ENCODE peak calls at places on chromosomes 3 and 15, in nine cellular contexts. One of them, this sample, is unnamed.

GRCh38 chr3:196016485-196016884 is 65.4 kb downstream of the TFRC start:
- DNase-seq in Peyer's patch: no peak
- DNase-seq in CD4-positive, alpha-beta T cell: no peak
- DNase-seq in cardiac muscle cell: peak; percentile 63
- DNase-seq in foreskin fibroblast: peak; percentile 64
- DNase-seq in CD8-positive, alpha-beta T cell: no peak
- DNase-seq in AG04450: peak; percentile 41
- DNase-seq in AG10803: peak; percentile 37
- DNase-seq in lower leg skin: no peak
- DNase-seq in this sample: no peak

GRCh38 chr3:123229145-123229544 is 27.4 kb downstream of the SEC22A start:
- DNase-seq in CD8-positive, alpha-beta T cell: no peak
- DNase-seq in cardiac muscle cell: peak; percentile 11
- DNase-seq in AG04450: no peak
- DNase-seq in foreskin fibroblast: no peak
- DNase-seq in Peyer's patch: no peak
- DNase-seq in lower leg skin: no peak
- DNase-seq in AG10803: no peak
- DNase-seq in CD4-positive, alpha-beta T cell: no peak
- DNase-seq in this sample: no peak

GRCh38 chr3:52453496-52454234 is at the start of gene TNNC1:
- DNase-seq in CD4-positive, alpha-beta T cell: no peak
- DNase-seq in cardiac muscle cell: no peak
- DNase-seq in lower leg skin: no peak
- DNase-seq in AG04450: no peak
- DNase-seq in CD8-positive, alpha-beta T cell: no peak
- DNase-seq in AG10803: no peak
- DNase-seq in foreskin fibroblast: no peak
- DNase-seq in Peyer's patch: peak; percentile 41
- DNase-seq in this sample: no peak

GRCh38 chr15:67166280-67167009 is 88.0 kb downstream of the AAGAB start:
- DNase-seq in foreskin fibroblast: no peak
- DNase-seq in AG10803: no peak
- DNase-seq in CD4-positive, alpha-beta T cell: no peak
- DNase-seq in Peyer's patch: no peak
- DNase-seq in CD8-positive, alpha-beta T cell: no peak
- DNase-seq in lower leg skin: no peak
- DNase-seq in cardiac muscle cell: no peak
- DNase-seq in AG04450: no peak
- DNase-seq in this sample: no peak

GRCh38 chr3:193830791-193831191 is 237.8 kb downstream of the OPA1 start:
- DNase-seq in Peyer's patch: no peak
- DNase-seq in cardiac muscle cell: no peak
- DNase-seq in CD4-positive, alpha-beta T cell: no peak
- DNase-seq in lower leg skin: peak; percentile 86
- DNase-seq in AG10803: no peak
- DNase-seq in CD8-positive, alpha-beta T cell: no peak
- DNase-seq in AG04450: no peak
- DNase-seq in foreskin fibroblast: no peak
- DNase-seq in this sample: no peak

GRCh38 chr3:12643724-12644123 is 20.2 kb downstream of the RAF1 start:
- DNase-seq in CD8-positive, alpha-beta T cell: no peak
- DNase-seq in cardiac muscle cell: no peak
- DNase-seq in AG10803: peak; percentile 25
- DNase-seq in CD4-positive, alpha-beta T cell: no peak
- DNase-seq in AG04450: no peak
- DNase-seq in Peyer's patch: no peak
- DNase-seq in lower leg skin: no peak
- DNase-seq in foreskin fibroblast: no peak
- DNase-seq in this sample: no peak

GRCh38 chr3:147921044-147921443 is 511.9 kb downstream of the ZIC1 start:
- DNase-seq in Peyer's patch: no peak
- DNase-seq in foreskin fibroblast: no peak
- DNase-seq in cardiac muscle cell: peak; percentile 18
- DNase-seq in lower leg skin: no peak
- DNase-seq in AG10803: peak; percentile 87
- DNase-seq in CD8-positive, alpha-beta T cell: no peak
- DNase-seq in CD4-positive, alpha-beta T cell: no peak
- DNase-seq in AG04450: peak; percentile 26
- DNase-seq in this sample: no peak

GRCh38 chr15:45307230-45307924 is 55.3 kb downstream of the SLC28A2 start:
- DNase-seq in CD4-positive, alpha-beta T cell: no peak
- DNase-seq in Peyer's patch: no peak
- DNase-seq in lower leg skin: no peak
- DNase-seq in AG04450: peak; percentile 3
- DNase-seq in foreskin fibroblast: peak; percentile 56
- DNase-seq in AG10803: peak; percentile 60
- DNase-seq in cardiac muscle cell: peak; percentile 79
- DNase-seq in CD8-positive, alpha-beta T cell: no peak
- DNase-seq in this sample: peak; percentile 52

GRCh38 chr3:124281453-124282316 is 289.8 kb upstream of the ROPN1 start:
- DNase-seq in AG04450: no peak
- DNase-seq in foreskin fibroblast: peak; percentile 7
- DNase-seq in CD8-positive, alpha-beta T cell: no peak
- DNase-seq in AG10803: peak; percentile 55
- DNase-seq in cardiac muscle cell: peak; percentile 71
- DNase-seq in Peyer's patch: no peak
- DNase-seq in lower leg skin: no peak
- DNase-seq in CD4-positive, alpha-beta T cell: no peak
- DNase-seq in this sample: peak; percentile 42

GRCh38 chr3:130900959-130901358 is 7.1 kb downstream of the ATP2C1 start:
- DNase-seq in AG10803: no peak
- DNase-seq in CD4-positive, alpha-beta T cell: no peak
- DNase-seq in Peyer's patch: no peak
- DNase-seq in cardiac muscle cell: no peak
- DNase-seq in AG04450: no peak
- DNase-seq in CD8-positive, alpha-beta T cell: no peak
- DNase-seq in lower leg skin: no peak
- DNase-seq in foreskin fibroblast: no peak
- DNase-seq in this sample: no peak

GRCh38 chr3:124730920-124731297 is 657 bp downstream of the UMPS start:
- DNase-seq in CD8-positive, alpha-beta T cell: no peak
- DNase-seq in AG10803: no peak
- DNase-seq in Peyer's patch: no peak
- DNase-seq in AG04450: no peak
- DNase-seq in foreskin fibroblast: no peak
- DNase-seq in cardiac muscle cell: no peak
- DNase-seq in lower leg skin: no peak
- DNase-seq in CD4-positive, alpha-beta T cell: no peak
- DNase-seq in this sample: no peak

GRCh38 chr3:71859128-71859519 is 74.2 kb upstream of the PROK2 start:
- DNase-seq in lower leg skin: no peak
- DNase-seq in AG04450: no peak
- DNase-seq in AG10803: peak; percentile 18
- DNase-seq in Peyer's patch: no peak
- DNase-seq in foreskin fibroblast: no peak
- DNase-seq in CD4-positive, alpha-beta T cell: no peak
- DNase-seq in CD8-positive, alpha-beta T cell: no peak
- DNase-seq in cardiac muscle cell: peak; percentile 34
- DNase-seq in this sample: peak; percentile 27

GRCh38 chr3:16364963-16365362 is 100.0 kb downstream of the OXNAD1 start:
- DNase-seq in CD4-positive, alpha-beta T cell: no peak
- DNase-seq in lower leg skin: no peak
- DNase-seq in AG10803: no peak
- DNase-seq in foreskin fibroblast: no peak
- DNase-seq in CD8-positive, alpha-beta T cell: no peak
- DNase-seq in cardiac muscle cell: no peak
- DNase-seq in AG04450: no peak
- DNase-seq in Peyer's patch: no peak
- DNase-seq in this sample: no peak

GRCh38 chr3:69930564-69930963 is 69.0 kb upstream of the SAMMSON start:
- DNase-seq in Peyer's patch: no peak
- DNase-seq in CD8-positive, alpha-beta T cell: no peak
- DNase-seq in lower leg skin: no peak
- DNase-seq in AG10803: no peak
- DNase-seq in AG04450: no peak
- DNase-seq in cardiac muscle cell: no peak
- DNase-seq in CD4-positive, alpha-beta T cell: no peak
- DNase-seq in foreskin fibroblast: no peak
- DNase-seq in this sample: no peak

GRCh38 chr15:96119734-96120133 is 210.8 kb upstream of the NR2F2 start:
- DNase-seq in AG04450: no peak
- DNase-seq in Peyer's patch: no peak
- DNase-seq in CD4-positive, alpha-beta T cell: no peak
- DNase-seq in CD8-positive, alpha-beta T cell: no peak
- DNase-seq in AG10803: no peak
- DNase-seq in cardiac muscle cell: no peak
- DNase-seq in foreskin fibroblast: no peak
- DNase-seq in lower leg skin: no peak
- DNase-seq in this sample: no peak

GRCh38 chr3:31466016-31466415 is 66.7 kb upstream of the STT3B start:
- DNase-seq in CD4-positive, alpha-beta T cell: no peak
- DNase-seq in AG04450: no peak
- DNase-seq in CD8-positive, alpha-beta T cell: no peak
- DNase-seq in AG10803: peak; percentile 80
- DNase-seq in foreskin fibroblast: no peak
- DNase-seq in Peyer's patch: no peak
- DNase-seq in lower leg skin: no peak
- DNase-seq in cardiac muscle cell: peak; percentile 14
- DNase-seq in this sample: no peak

GRCh38 chr15:62431391-62431790 is 266.3 kb upstream of the C2CD4B start:
- DNase-seq in CD4-positive, alpha-beta T cell: no peak
- DNase-seq in AG04450: no peak
- DNase-seq in Peyer's patch: no peak
- DNase-seq in cardiac muscle cell: no peak
- DNase-seq in lower leg skin: no peak
- DNase-seq in CD8-positive, alpha-beta T cell: no peak
- DNase-seq in AG10803: no peak
- DNase-seq in foreskin fibroblast: no peak
- DNase-seq in this sample: no peak

GRCh38 chr3:197615430-197615829 is 59.7 kb upstream of the BDH1 start:
- DNase-seq in foreskin fibroblast: no peak
- DNase-seq in AG04450: no peak
- DNase-seq in CD4-positive, alpha-beta T cell: no peak
- DNase-seq in lower leg skin: no peak
- DNase-seq in Peyer's patch: no peak
- DNase-seq in AG10803: no peak
- DNase-seq in CD8-positive, alpha-beta T cell: no peak
- DNase-seq in cardiac muscle cell: no peak
- DNase-seq in this sample: no peak

GRCh38 chr15:101256756-101257155 is 4.9 kb upstream of the CHSY1 start:
- DNase-seq in CD8-positive, alpha-beta T cell: no peak
- DNase-seq in Peyer's patch: no peak
- DNase-seq in AG10803: no peak
- DNase-seq in lower leg skin: no peak
- DNase-seq in AG04450: no peak
- DNase-seq in foreskin fibroblast: no peak
- DNase-seq in CD4-positive, alpha-beta T cell: no peak
- DNase-seq in cardiac muscle cell: no peak
- DNase-seq in this sample: no peak

GRCh38 chr3:51773529-51773928 is 5.5 kb downstream of the IQCF6 start:
- DNase-seq in foreskin fibroblast: peak; percentile 2
- DNase-seq in AG10803: no peak
- DNase-seq in Peyer's patch: no peak
- DNase-seq in AG04450: no peak
- DNase-seq in lower leg skin: no peak
- DNase-seq in CD4-positive, alpha-beta T cell: no peak
- DNase-seq in CD8-positive, alpha-beta T cell: no peak
- DNase-seq in cardiac muscle cell: no peak
- DNase-seq in this sample: no peak

GRCh38 chr15:100114526-100114925 is 227.2 kb downstream of the ADAMTS17 start:
- DNase-seq in AG10803: peak; percentile 48
- DNase-seq in Peyer's patch: peak; percentile 20
- DNase-seq in CD8-positive, alpha-beta T cell: no peak
- DNase-seq in AG04450: no peak
- DNase-seq in CD4-positive, alpha-beta T cell: no peak
- DNase-seq in cardiac muscle cell: peak; percentile 94
- DNase-seq in lower leg skin: no peak
- DNase-seq in foreskin fibroblast: no peak
- DNase-seq in this sample: no peak
- TF ChIP-seq CTCF in AG10803: no peak
- TF ChIP-seq CTCF in Peyer's patch: no peak
- TF ChIP-seq CTCF in CD8-positive, alpha-beta T cell: no peak
- TF ChIP-seq CTCF in AG04450: no peak
- TF ChIP-seq CTCF in CD4-positive, alpha-beta T cell: no peak
- TF ChIP-seq CTCF in cardiac muscle cell: no peak
- TF ChIP-seq CTCF in lower leg skin: no peak
- TF ChIP-seq CTCF in foreskin fibroblast: no peak
- TF ChIP-seq CTCF in this sample: no peak

DNA sequence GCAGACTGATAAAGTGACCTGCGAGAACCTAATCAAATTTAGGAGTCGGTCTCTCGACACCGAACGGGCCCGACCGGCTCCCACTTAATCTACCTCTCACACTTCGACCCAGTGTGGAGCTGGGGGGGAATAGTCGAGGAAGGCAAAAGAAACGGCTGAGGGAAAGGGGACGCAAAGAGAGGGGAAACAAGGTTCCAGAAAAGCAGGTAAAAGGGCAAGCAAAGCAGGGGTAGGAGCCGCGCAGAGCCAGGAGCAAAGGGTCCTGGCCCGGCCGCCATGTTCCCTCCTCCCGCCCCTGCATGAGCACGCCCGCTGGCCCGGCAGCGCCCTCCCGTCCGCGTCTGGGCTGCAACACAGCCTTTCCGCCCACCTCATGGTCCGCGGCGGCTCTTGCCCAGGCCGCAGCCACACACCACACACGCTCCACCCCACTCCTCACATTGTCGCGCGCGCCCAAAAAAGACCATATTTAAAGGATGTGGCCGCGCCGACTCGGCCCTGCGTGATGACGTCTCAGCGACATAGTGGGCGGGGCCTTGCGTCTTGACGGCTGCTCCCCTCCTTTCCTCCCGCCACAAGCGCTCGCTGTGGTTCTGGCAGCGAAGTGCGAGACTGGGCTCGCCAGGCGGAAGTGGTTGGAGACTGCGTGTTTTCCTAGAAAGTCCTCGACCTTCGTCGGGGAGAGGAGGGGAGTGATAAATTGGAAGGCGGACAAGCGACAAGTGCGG is at the start of gene ICE2:
- DNase-seq in AG04450: peak; percentile 83
- DNase-seq in CD8-positive, alpha-beta T cell: peak; percentile 96
- DNase-seq in CD4-positive, alpha-beta T cell: peak; percentile 94
- DNase-seq in Peyer's patch: peak; percentile 97
- DNase-seq in AG10803: peak; percentile 94
- DNase-seq in lower leg skin: peak; percentile 96
- DNase-seq in cardiac muscle cell: peak; percentile 97
- DNase-seq in foreskin fibroblast: peak; percentile 91
- DNase-seq in this sample: peak; percentile 84
- TF ChIP-seq CTCF in AG04450: peak; percentile 9
- TF ChIP-seq CTCF in CD8-positive, alpha-beta T cell: no peak
- TF ChIP-seq CTCF in CD4-positive, alpha-beta T cell: no peak
- TF ChIP-seq CTCF in Peyer's patch: peak; percentile 35
- TF ChIP-seq CTCF in AG10803: no peak
- TF ChIP-seq CTCF in lower leg skin: no peak
- TF ChIP-seq CTCF in cardiac muscle cell: peak; percentile 5
- TF ChIP-seq CTCF in foreskin fibroblast: no peak
- TF ChIP-seq CTCF in this sample: no peak

GRCh38 chr15:94451461-94451860 is 220.1 kb downstream of the MCTP2 start:
- DNase-seq in lower leg skin: no peak
- DNase-seq in Peyer's patch: no peak
- DNase-seq in foreskin fibroblast: no peak
- DNase-seq in cardiac muscle cell: no peak
- DNase-seq in AG04450: no peak
- DNase-seq in CD8-positive, alpha-beta T cell: no peak
- DNase-seq in CD4-positive, alpha-beta T cell: no peak
- DNase-seq in AG10803: no peak
- DNase-seq in this sample: no peak
- TF ChIP-seq CTCF in lower leg skin: no peak
- TF ChIP-seq CTCF in Peyer's patch: no peak
- TF ChIP-seq CTCF in foreskin fibroblast: no peak
- TF ChIP-seq CTCF in cardiac muscle cell: no peak
- TF ChIP-seq CTCF in AG04450: no peak
- TF ChIP-seq CTCF in CD8-positive, alpha-beta T cell: no peak
- TF ChIP-seq CTCF in CD4-positive, alpha-beta T cell: no peak
- TF ChIP-seq CTCF in AG10803: no peak
- TF ChIP-seq CTCF in this sample: no peak

GRCh38 chr3:154040283-154040682 is 80.9 kb upstream of the ARHGEF26 start:
- DNase-seq in AG04450: no peak
- DNase-seq in AG10803: peak; percentile 15
- DNase-seq in CD4-positive, alpha-beta T cell: no peak
- DNase-seq in Peyer's patch: no peak
- DNase-seq in foreskin fibroblast: no peak
- DNase-seq in lower leg skin: no peak
- DNase-seq in cardiac muscle cell: peak; percentile 35
- DNase-seq in CD8-positive, alpha-beta T cell: no peak
- DNase-seq in this sample: no peak
- TF ChIP-seq CTCF in AG04450: peak; percentile 43
- TF ChIP-seq CTCF in AG10803: peak; percentile 51
- TF ChIP-seq CTCF in CD4-positive, alpha-beta T cell: no peak
- TF ChIP-seq CTCF in Peyer's patch: peak; percentile 51
- TF ChIP-seq CTCF in foreskin fibroblast: peak; percentile 30
- TF ChIP-seq CTCF in lower leg skin: no peak
- TF ChIP-seq CTCF in cardiac muscle cell: peak; percentile 41
- TF ChIP-seq CTCF in CD8-positive, alpha-beta T cell: no peak
- TF ChIP-seq CTCF in this sample: peak; percentile 40